ENCODE peak calls at places on chromosome 20, in seven cellular contexts. G is NCI-H446; M is GM12891; J is CD4-positive, alpha-beta T cell; W is amniotic stem cell; F is mucosa of gallbladder; Q is HT-29. I is an unnamed sample.

GRCh38 chr20:36314734-36315544 is 8.8 kb downstream of the DLGAP4 start:
- DNase-seq in G (no peak), M (no peak), J (peak), W (no peak), F (no peak), Q (peak), I (no peak)

GRCh38 chr20:35899064-35899463 is 55.2 kb downstream of the SCAND1 start:
- DNase-seq in G (no peak), M (no peak), J (no peak), W (no peak), F (no peak), Q (no peak), I (no peak)

GRCh38 chr20:14616003-14616402 is 278.6 kb upstream of the FLRT3 start:
- DNase-seq in G (no peak), M (no peak), J (no peak), W (no peak), F (no peak), Q (no peak), I (no peak)

GRCh38 chr20:63750807-63751470 is 11.4 kb downstream of the SLC2A4RG start:
- DNase-seq in G (no peak), M (no peak), J (peak), W (no peak), F (no peak), Q (no peak), I (no peak)

GRCh38 chr20:19880256-19881079 is 122.4 kb downstream of the RIN2 start:
- DNase-seq in G (no peak), M (no peak), J (no peak), W (no peak), F (no peak), Q (peak), I (no peak)

GRCh38 chr20:20743511-20744169 is 31.2 kb upstream of the RALGAPA2 start:
- DNase-seq in G (peak), M (no peak), J (no peak), W (no peak), F (peak), Q (peak), I (no peak)

GRCh38 chr20:40869416-40870147 is 159.0 kb upstream of the TOP1 start:
- DNase-seq in G (no peak), M (no peak), J (no peak), W (no peak), F (no peak), Q (no peak), I (no peak)

GRCh38 chr20:16115891-16116577 is 457.2 kb downstream of the KIF16B start:
- DNase-seq in G (peak), M (no peak), J (no peak), W (no peak), F (no peak), Q (no peak), I (no peak)

GRCh38 chr20:46797201-46797600 is 87.8 kb downstream of the SLC2A10 start:
- DNase-seq in G (no peak), M (no peak), J (no peak), W (no peak), F (no peak), Q (no peak), I (no peak)

GRCh38 chr20:31833130-31833930 is 12.1 kb downstream of the FOXS1 start:
- DNase-seq in G (no peak), M (peak), J (peak), W (no peak), F (peak), Q (peak), I (peak)

GRCh38 chr20:52191132-52191435 is 495 bp downstream of the ZFP64 start:
- DNase-seq in G (no peak), M (no peak), J (no peak), W (no peak), F (no peak), Q (no peak), I (no peak)

GRCh38 chr20:54733687-54734086 is 258.3 kb downstream of the DOK5 start:
- DNase-seq in G (no peak), M (no peak), J (no peak), W (no peak), F (no peak), Q (no peak), I (no peak)

GRCh38 chr20:38460040-38460623 is 12.5 kb upstream of the RALGAPB start:
- DNase-seq in G (peak), M (no peak), J (no peak), W (no peak), F (peak), Q (peak), I (no peak)

I was measured in T-helper 1 cell.